ENCODE peak calls at places on chromosomes 11 and 22, in ten cellular contexts. G is astrocyte of the spinal cord, R is cardiac muscle cell, T is heart left ventricle, J is fibroblast of mammary gland, Z is lower leg skin, A is AG04449, N is Peyer's patch, K is spleen, D is PC-3. Q is an unnamed sample.

GRCh38 chr11:108973402-108974119 is 308.7 kb downstream of the DDX10 start:
- DNase-seq in A (peak; percentile 49), Z (no peak), R (peak; percentile 82), T (no peak), K (no peak), J (peak; percentile 86), D (peak; percentile 96), G (peak; percentile 83), N (no peak), Q (peak; percentile 85)

GRCh38 chr11:69382131-69383128 is 88.5 kb downstream of the MYEOV start:
- DNase-seq in K (peak; percentile 75), G (no peak), D (peak; percentile 35), A (no peak), N (peak; percentile 51), T (peak; percentile 57), J (peak; percentile 46), Z (peak; percentile 86), R (peak; percentile 43), Q (peak; percentile 46)

GRCh38 chr11:76069061-76069460 is 137.2 kb downstream of the WNT11 start:
- DNase-seq in K (no peak), T (no peak), N (no peak), G (no peak), D (no peak), Z (no peak), J (no peak), A (no peak), R (no peak), Q (no peak)

GRCh38 chr22:19448739-19449421 is 1.4 kb upstream of the C22orf39 start:
- DNase-seq in A (no peak), Z (peak; percentile 81), T (no peak), N (no peak), K (no peak), D (no peak), R (no peak), J (no peak), G (no peak), Q (peak; percentile 9)

GRCh38 chr11:25734592-25735211 is 597.2 kb upstream of the ANO3 start:
- DNase-seq in R (peak; percentile 42), T (no peak), K (no peak), D (peak; percentile 58), Z (no peak), J (peak; percentile 22), G (peak; percentile 36), A (no peak), N (no peak), Q (peak; percentile 58)

GRCh38 chr11:64675417-64676252 is 47.4 kb downstream of the NRXN2 start:
- DNase-seq in D (peak; percentile 44), T (peak; percentile 91), R (peak; percentile 92), Z (peak; percentile 92), K (no peak), J (peak; percentile 92), N (no peak), A (peak; percentile 47), G (peak; percentile 58), Q (peak; percentile 85)

GRCh38 chr11:91871791-91872190 is 352.8 kb upstream of the FAT3 start:
- DNase-seq in K (no peak), A (no peak), N (no peak), G (peak; percentile 8), J (peak; percentile 0), T (no peak), R (no peak), Z (no peak), D (peak; percentile 74), Q (no peak)

GRCh38 chr11:45860764-45861510 is 13.7 kb downstream of the CRY2 start:
- DNase-seq in R (no peak), A (no peak), J (no peak), K (no peak), N (no peak), D (no peak), T (no peak), G (no peak), Z (peak; percentile 74), Q (no peak)

GRCh38 chr11:34616830-34617504 is 3.9 kb upstream of the EHF start:
- DNase-seq in K (no peak), Z (no peak), R (peak; percentile 49), A (no peak), T (peak; percentile 61), D (no peak), G (no peak), N (no peak), J (no peak), Q (no peak)

GRCh38 chr22:29801153-29801552 is 34.0 kb downstream of the UQCR10 start:
- DNase-seq in K (no peak), N (no peak), J (no peak), D (no peak), A (no peak), T (no peak), Z (no peak), G (no peak), R (peak; percentile 51), Q (no peak)

GRCh38 chr22:29798318-29798717 is 31.1 kb downstream of the UQCR10 start:
- DNase-seq in T (no peak), N (no peak), K (no peak), G (no peak), R (peak; percentile 37), Z (no peak), D (peak; percentile 9), J (peak; percentile 42), A (no peak), Q (no peak)

GRCh38 chr22:29797351-29797750 is 30.2 kb downstream of the UQCR10 start:
- DNase-seq in T (no peak), D (no peak), Z (no peak), R (no peak), K (no peak), J (no peak), N (no peak), A (no peak), G (no peak), Q (no peak)

GRCh38 chr22:29799217-29799680 is 32.1 kb downstream of the UQCR10 start:
- DNase-seq in T (peak; percentile 95), D (peak; percentile 92), R (peak; percentile 97), G (peak; percentile 85), A (peak; percentile 72), Z (peak; percentile 97), K (peak; percentile 90), N (peak; percentile 82), J (peak; percentile 95), Q (peak; percentile 95)

GRCh38 chr22:29798801-29799200 is 31.6 kb downstream of the UQCR10 start:
- DNase-seq in K (no peak), N (no peak), Z (no peak), R (no peak), D (peak; percentile 57), G (no peak), A (no peak), J (no peak), T (no peak), Q (no peak)
- H3K4me3 ChIP-seq in K (no peak overlapping the region), N (no peak overlapping the region), Z (no peak overlapping the region), R (no peak overlapping the region), D (peak overlapping the region; percentile 34), G (no peak overlapping the region), A (no peak overlapping the region), J (no peak overlapping the region), T (peak overlapping the region; percentile 13), Q (no peak overlapping the region)

GRCh38 chr22:29158546-29158945 is 47.1 kb upstream of the EMID1 start:
- DNase-seq in T (no peak), D (no peak), N (peak; percentile 11), J (no peak), K (peak; percentile 12), Z (no peak), R (no peak), A (no peak), G (peak; percentile 6), Q (no peak)

GRCh38 chr22:29155966-29156365 is 49.7 kb upstream of the EMID1 start:
- DNase-seq in J (no peak), N (peak; percentile 29), Z (peak; percentile 53), A (no peak), K (peak; percentile 66), G (no peak), R (no peak), D (no peak), T (no peak), Q (no peak)

GRCh38 chr22:29154364-29155048 is 51.2 kb upstream of the EMID1 start:
- DNase-seq in N (peak; percentile 78), A (no peak), R (peak; percentile 78), Z (peak; percentile 95), T (peak; percentile 80), D (peak; percentile 64), G (peak; percentile 58), K (peak; percentile 94), J (peak; percentile 50), Q (peak; percentile 66)

GRCh38 chr22:29157759-29158535 is 47.7 kb upstream of the EMID1 start:
- DNase-seq in Z (no peak), N (peak; percentile 18), A (no peak), K (peak; percentile 41), D (peak; percentile 24), T (no peak), G (no peak), R (no peak), J (no peak), Q (no peak)

GRCh38 chr22:29156507-29156906 is 49.2 kb upstream of the EMID1 start:
- DNase-seq in A (no peak), N (peak; percentile 40), J (peak; percentile 2), T (no peak), G (no peak), Z (no peak), R (peak; percentile 30), K (peak; percentile 71), D (no peak), Q (no peak)
- TF ChIP-seq CTCF in A (peak; percentile 32), N (no peak), J (peak; percentile 14), T (no peak), G (peak; percentile 32), Z (no peak), R (peak; percentile 42), K (no peak), D (no peak), Q (no peak)

DNA sequence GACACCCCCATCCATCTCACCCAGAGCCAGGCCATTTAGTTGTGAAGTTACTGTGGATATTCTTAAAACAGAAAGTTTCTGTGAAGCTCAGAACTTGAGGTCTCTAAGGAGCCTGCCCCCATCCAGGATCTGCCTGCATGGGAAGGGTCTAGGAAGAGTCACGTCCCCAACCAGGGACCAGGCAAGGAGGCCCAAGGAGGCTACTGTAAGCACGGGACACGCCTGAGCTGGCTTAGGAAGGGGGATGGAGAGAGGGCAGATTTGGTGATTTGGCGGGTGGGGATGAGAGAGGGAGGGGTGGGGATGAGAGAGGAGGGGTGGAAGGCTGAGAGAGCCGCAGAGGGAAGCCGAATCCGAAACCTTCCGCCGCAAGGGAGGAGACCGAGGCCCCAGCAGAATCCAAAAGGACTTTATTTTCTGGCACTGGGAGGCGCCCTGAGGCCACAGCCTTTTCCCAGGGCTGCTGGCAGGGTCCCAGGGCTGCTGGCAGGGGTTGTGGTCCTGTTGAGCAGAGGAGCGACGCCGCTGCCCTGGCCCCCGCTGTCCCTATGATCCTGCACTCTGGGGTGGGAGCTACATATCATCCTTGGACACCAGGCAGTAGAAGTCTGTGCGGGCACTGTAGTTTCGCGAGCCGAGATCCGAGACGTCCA is 9.3 kb downstream of the SIGIRR start:
- DNase-seq in R (peak; percentile 44), A (no peak), D (no peak), K (no peak), T (peak; percentile 69), J (peak; percentile 27), Z (no peak), G (no peak), N (peak; percentile 60), Q (no peak)
- H3K4me3 ChIP-seq in R (no peak overlapping the region), A (peak overlapping the region; percentile 67), D (no peak overlapping the region), K (peak overlapping the region; percentile 51), T (no peak overlapping the region), J (no peak overlapping the region), Z (no peak overlapping the region), G (no peak overlapping the region), N (peak overlapping the region; percentile 55), Q (no peak overlapping the region)

DNA sequence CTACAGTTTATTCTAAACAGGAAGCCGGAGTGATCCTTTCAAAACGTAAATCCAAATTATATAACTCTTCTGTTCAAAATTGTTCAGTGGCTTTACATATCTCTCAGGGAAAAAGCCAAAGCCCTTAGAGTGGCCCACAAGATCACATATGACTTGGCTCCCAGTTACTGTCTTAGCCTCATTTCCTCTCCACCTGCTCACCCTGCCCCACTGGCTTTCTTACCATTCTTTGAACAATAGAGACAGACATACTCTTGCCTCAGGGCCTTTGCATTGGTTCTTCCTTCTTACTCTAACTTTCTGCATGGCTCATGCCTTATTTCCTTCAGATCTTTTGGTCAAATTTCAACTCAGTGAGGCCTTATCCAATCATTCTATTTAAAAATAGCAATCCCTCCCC is 52.1 kb downstream of the STIM1 start:
- DNase-seq in N (no peak), K (no peak), T (no peak), G (no peak), Z (no peak), D (peak; percentile 22), R (no peak), A (no peak), J (no peak), Q (peak; percentile 75)
- TF ChIP-seq CTCF in N (no peak), K (no peak), T (no peak), G (no peak), Z (no peak), D (no peak), R (no peak), A (no peak), J (no peak), Q (no peak)